ENCODE peak calls at places on chromosome 10, in eight cellular contexts. F is hepatocyte, L is GM23338, Y is neural progenitor cell, U is SK-N-SH, E is HCT116, D is PC-3, Q is MM.1S. H is an unnamed sample.

GRCh38 chr10:79049931-79050895 is 18.6 kb upstream of the ZMIZ1 start:
- DNase-seq in F (no peak), L (no peak), Y (no peak), U (no peak), E (no peak), D (peak), Q (no peak), H (no peak)

GRCh38 chr10:2986341-2986933 is 80.9 kb upstream of the PFKP start:
- DNase-seq in F (no peak), L (no peak), Y (no peak), U (no peak), E (no peak), D (no peak), Q (no peak), H (no peak)

GRCh38 chr10:27611209-27611608 is 107.1 kb downstream of the RAB18 start:
- DNase-seq in F (peak), L (no peak), Y (no peak), U (no peak), E (no peak), D (peak), Q (no peak), H (no peak)

GRCh38 chr10:127522298-127522697 is 26.8 kb upstream of the NPS start:
- DNase-seq in F (no peak), L (no peak), Y (no peak), U (no peak), E (no peak), D (no peak), Q (no peak), H (no peak)

GRCh38 chr10:60429084-60429849 is 39.6 kb upstream of the ANK3 start:
- DNase-seq in F (no peak), L (no peak), Y (no peak), U (no peak), E (no peak), D (no peak), Q (no peak), H (no peak)

GRCh38 chr10:12041766-12042408 is 722 bp downstream of the UPF2 start:
- DNase-seq in F (peak), L (peak), Y (peak), U (no peak), E (no peak), D (peak), Q (peak), H (peak)

GRCh38 chr10:52143338-52143737 is 170.7 kb upstream of the DKK1 start:
- DNase-seq in F (no peak), L (no peak), Y (no peak), U (no peak), E (no peak), D (no peak), Q (no peak), H (no peak)

GRCh38 chr10:80322158-80322557 is 32.7 kb upstream of the MAT1A start:
- DNase-seq in F (no peak), L (no peak), Y (no peak), U (no peak), E (no peak), D (no peak), Q (no peak), H (no peak)

GRCh38 chr10:113021268-113022028 is 71.4 kb downstream of the TCF7L2 start:
- DNase-seq in F (no peak), L (no peak), Y (no peak), U (no peak), E (no peak), D (no peak), Q (no peak), H (no peak)

GRCh38 chr10:44198096-44198779 is 186.7 kb downstream of the CXCL12 start:
- DNase-seq in F (no peak), L (no peak), Y (no peak), U (no peak), E (no peak), D (no peak), Q (no peak), H (no peak)

GRCh38 chr10:86755454-86755739 is 1.0 kb upstream of the BMPR1A start:
- DNase-seq in F (no peak), L (no peak), Y (no peak), U (no peak), E (no peak), D (no peak), Q (no peak), H (no peak)

GRCh38 chr10:86756511-86757109 is at the start of gene BMPR1A:
- DNase-seq in F (peak), L (peak), Y (peak), U (peak), E (no peak), D (peak), Q (no peak), H (no peak)

GRCh38 chr10:86758231-86759072 is 2.0 kb downstream of the BMPR1A start:
- DNase-seq in F (no peak), L (peak), Y (no peak), U (no peak), E (no peak), D (peak), Q (no peak), H (no peak)

GRCh38 chr10:86755740-86756510 is 494 bp upstream of the BMPR1A start:
- DNase-seq in F (peak), L (peak), Y (peak), U (peak), E (peak), D (peak), Q (peak), H (peak)

DNA sequence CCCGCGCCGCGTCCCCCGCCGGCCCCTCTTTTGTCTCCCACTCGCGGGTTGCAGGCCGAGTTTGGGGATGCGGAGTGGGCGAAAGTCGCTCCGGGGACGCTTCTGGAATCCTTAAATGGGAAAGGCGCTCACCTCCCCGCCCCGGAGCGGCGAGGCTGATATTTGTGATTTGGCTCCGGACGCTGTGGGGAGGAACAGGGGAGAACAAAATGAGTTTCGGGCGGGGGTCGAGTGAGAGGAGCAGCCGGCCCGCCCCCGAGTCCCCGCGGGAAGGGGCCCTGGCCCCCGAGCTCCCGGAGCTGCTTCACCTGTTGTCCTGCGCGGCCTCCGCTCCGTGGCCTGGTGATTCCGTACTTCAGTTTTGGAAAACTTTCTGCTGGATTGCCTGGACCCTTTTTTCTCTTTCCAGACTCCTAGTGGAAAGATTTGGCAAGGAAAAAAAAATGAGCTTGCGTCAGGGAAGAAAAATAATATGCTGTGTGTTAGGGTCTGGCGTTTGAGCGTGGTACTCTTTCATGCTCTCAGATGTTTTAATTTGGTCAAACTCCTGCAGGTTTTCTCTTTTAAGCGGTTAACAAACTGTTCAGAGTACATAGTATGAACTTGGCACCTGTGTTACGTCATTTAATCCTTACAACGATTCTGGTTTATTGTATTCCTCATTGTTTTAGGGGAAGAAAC is 831 bp downstream of the BMPR1A start:
- DNase-seq in F (peak), L (peak), Y (peak), U (no peak), E (peak), D (peak), Q (no peak), H (no peak)
- TF ChIP-seq EZH2phosphoT487 in F (no peak), L (no peak), Y (no peak), U (no peak), E (no peak), D (no peak), Q (no peak), H (peak)

GRCh38 chr10:92849234-92849525 is 860 bp downstream of the EXOC6 start:
- DNase-seq in F (no peak), L (no peak), Y (no peak), U (no peak), E (no peak), D (no peak), Q (peak), H (no peak)

GRCh38 chr10:92850186-92850585 is 1.9 kb downstream of the EXOC6 start:
- DNase-seq in F (no peak), L (no peak), Y (no peak), U (no peak), E (no peak), D (peak), Q (no peak), H (no peak)

GRCh38 chr10:92848441-92849233 is at the start of gene EXOC6:
- DNase-seq in F (peak), L (peak), Y (peak), U (peak), E (peak), D (peak), Q (peak), H (peak)

GRCh38 chr10:92849576-92850090 is 1.3 kb downstream of the EXOC6 start:
- DNase-seq in F (no peak), L (no peak), Y (no peak), U (no peak), E (no peak), D (no peak), Q (no peak), H (no peak)

GRCh38 chr10:92851003-92851402 is 2.7 kb downstream of the EXOC6 start:
- DNase-seq in F (no peak), L (no peak), Y (no peak), U (no peak), E (no peak), D (no peak), Q (no peak), H (no peak)
- TF ChIP-seq CTCF in F (no peak), L (no peak), Y (no peak), U (no peak), E (no peak), D (no peak), Q (no peak), H (no peak)

GRCh38 chr10:102422586-102423129 is 2.0 kb downstream of the FBXL15 start:
- DNase-seq in F (peak), L (peak), Y (peak), U (peak), E (peak), D (peak), Q (peak), H (peak)
- H3K27ac ChIP-seq in F (peak), L (peak), Y (no peak), U (peak), E (peak), D (peak), Q (peak), H (peak)

DNA sequence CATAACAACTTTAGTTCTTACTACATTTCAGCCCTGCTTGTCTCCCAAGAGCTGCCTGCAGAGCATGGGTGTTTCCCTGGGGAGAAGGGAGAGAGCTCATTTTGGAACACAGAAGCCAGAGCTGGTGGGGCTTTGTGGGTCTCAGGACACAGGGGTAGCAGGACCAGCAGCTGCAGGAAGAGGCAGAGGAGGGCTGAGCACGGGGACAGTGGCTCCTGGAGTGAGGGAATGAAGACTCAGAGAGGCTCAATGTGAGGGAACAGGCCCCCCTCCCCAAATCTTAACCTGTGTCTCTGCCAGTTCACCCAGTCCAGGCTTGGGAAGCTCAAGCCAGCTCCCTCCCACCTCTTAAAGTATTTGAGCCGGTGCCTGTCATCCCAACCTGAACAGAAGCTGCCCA is 50.0 kb downstream of the CHST3 start:
- DNase-seq in F (no peak), L (no peak), Y (no peak), U (no peak), E (no peak), D (no peak), Q (no peak), H (no peak)
- TF ChIP-seq EZH2phosphoT487 in F (no peak), L (no peak), Y (no peak), U (no peak), E (no peak), D (no peak), Q (no peak), H (no peak)